ENCODE peak calls at places on chromosomes 7 and 10, in six cellular contexts. One of them, this sample, is unnamed.

GRCh38 chr7:6392712-6393666 is 54.8 kb downstream of the DAGLB start:
- DNase-seq in trophoblast cell: peak
- DNase-seq in H1: no peak
- DNase-seq in H9: no peak
- DNase-seq in IMR-90: peak
- DNase-seq in neuronal stem cell: no peak
- DNase-seq in this sample: peak

GRCh38 chr7:32479574-32480200 is 10.5 kb downstream of the LSM5 start:
- DNase-seq in H1: no peak
- DNase-seq in trophoblast cell: peak
- DNase-seq in neuronal stem cell: no peak
- DNase-seq in H9: no peak
- DNase-seq in IMR-90: peak
- DNase-seq in this sample: peak

GRCh38 chr7:128122577-128123290 is 91.5 kb upstream of the LRRC4 start:
- DNase-seq in IMR-90: no peak
- DNase-seq in neuronal stem cell: no peak
- DNase-seq in trophoblast cell: peak
- DNase-seq in H1: no peak
- DNase-seq in H9: no peak
- DNase-seq in this sample: no peak

GRCh38 chr10:132293416-132294195 is 14.1 kb downstream of the STK32C start:
- DNase-seq in trophoblast cell: no peak
- DNase-seq in IMR-90: no peak
- DNase-seq in neuronal stem cell: no peak
- DNase-seq in H9: no peak
- DNase-seq in H1: no peak
- DNase-seq in this sample: no peak

GRCh38 chr10:4121531-4122380 is 336.7 kb upstream of the KLF6 start:
- DNase-seq in H1: no peak
- DNase-seq in trophoblast cell: peak
- DNase-seq in IMR-90: no peak
- DNase-seq in H9: no peak
- DNase-seq in neuronal stem cell: no peak
- DNase-seq in this sample: peak

GRCh38 chr7:127598318-127598717 is 4.8 kb downstream of the FSCN3 start:
- DNase-seq in H1: no peak
- DNase-seq in trophoblast cell: peak
- DNase-seq in IMR-90: no peak
- DNase-seq in neuronal stem cell: no peak
- DNase-seq in H9: peak
- DNase-seq in this sample: no peak

GRCh38 chr10:124016795-124017375 is 76.5 kb downstream of the CHST15 start:
- DNase-seq in IMR-90: no peak
- DNase-seq in H1: no peak
- DNase-seq in H9: no peak
- DNase-seq in trophoblast cell: peak
- DNase-seq in neuronal stem cell: no peak
- DNase-seq in this sample: no peak

GRCh38 chr10:132349766-132350165 is 17.8 kb downstream of the LRRC27 start:
- DNase-seq in H9: no peak
- DNase-seq in neuronal stem cell: no peak
- DNase-seq in IMR-90: no peak
- DNase-seq in H1: no peak
- DNase-seq in trophoblast cell: no peak
- DNase-seq in this sample: no peak

GRCh38 chr10:24858244-24858907 is 94.0 kb downstream of the PRTFDC1 start:
- DNase-seq in neuronal stem cell: no peak
- DNase-seq in H1: no peak
- DNase-seq in IMR-90: peak
- DNase-seq in H9: no peak
- DNase-seq in trophoblast cell: peak
- DNase-seq in this sample: peak

GRCh38 chr10:103936022-103936421 is 18.0 kb upstream of the STN1 start:
- DNase-seq in trophoblast cell: no peak
- DNase-seq in IMR-90: no peak
- DNase-seq in neuronal stem cell: no peak
- DNase-seq in H1: no peak
- DNase-seq in H9: no peak
- DNase-seq in this sample: no peak

GRCh38 chr10:96073722-96074121 is 30.3 kb downstream of the CCNJ start:
- DNase-seq in trophoblast cell: peak
- DNase-seq in IMR-90: peak
- DNase-seq in H9: no peak
- DNase-seq in neuronal stem cell: no peak
- DNase-seq in H1: no peak
- DNase-seq in this sample: peak

GRCh38 chr7:31129067-31129466 is 77.0 kb downstream of the ADCYAP1R1 start:
- DNase-seq in H1: no peak
- DNase-seq in neuronal stem cell: no peak
- DNase-seq in trophoblast cell: no peak
- DNase-seq in IMR-90: no peak
- DNase-seq in H9: no peak
- DNase-seq in this sample: no peak

GRCh38 chr7:120014920-120015465 is 258.0 kb upstream of the KCND2 start:
- DNase-seq in H1: no peak
- DNase-seq in H9: no peak
- DNase-seq in IMR-90: no peak
- DNase-seq in trophoblast cell: no peak
- DNase-seq in neuronal stem cell: peak
- DNase-seq in this sample: no peak

GRCh38 chr7:73829921-73830617 is 727 bp upstream of the CLDN4 start:
- DNase-seq in neuronal stem cell: no peak
- DNase-seq in trophoblast cell: peak
- DNase-seq in H1: no peak
- DNase-seq in H9: no peak
- DNase-seq in IMR-90: no peak
- DNase-seq in this sample: no peak

GRCh38 chr10:132634947-132635271 is 97.3 kb downstream of the INPP5A start:
- DNase-seq in H9: no peak
- DNase-seq in neuronal stem cell: no peak
- DNase-seq in IMR-90: no peak
- DNase-seq in H1: no peak
- DNase-seq in trophoblast cell: no peak
- DNase-seq in this sample: no peak

GRCh38 chr7:5606235-5606634 is 175.2 kb downstream of the RNF216 start:
- DNase-seq in IMR-90: no peak
- DNase-seq in H1: no peak
- DNase-seq in neuronal stem cell: no peak
- DNase-seq in trophoblast cell: no peak
- DNase-seq in H9: no peak
- DNase-seq in this sample: no peak

GRCh38 chr10:50653142-50653541 is 29.4 kb upstream of the SGMS1 start:
- DNase-seq in H1: no peak
- DNase-seq in H9: no peak
- DNase-seq in trophoblast cell: peak
- DNase-seq in IMR-90: peak
- DNase-seq in neuronal stem cell: no peak
- DNase-seq in this sample: peak

GRCh38 chr7:139683137-139683871 is 94.5 kb downstream of the HIPK2 start:
- DNase-seq in trophoblast cell: peak
- DNase-seq in IMR-90: peak
- DNase-seq in neuronal stem cell: no peak
- DNase-seq in H1: no peak
- DNase-seq in H9: no peak
- DNase-seq in this sample: peak

GRCh38 chr10:128525936-128526335 is 399.7 kb upstream of the MKI67 start:
- DNase-seq in H1: no peak
- DNase-seq in neuronal stem cell: no peak
- DNase-seq in H9: no peak
- DNase-seq in IMR-90: no peak
- DNase-seq in trophoblast cell: no peak
- DNase-seq in this sample: no peak

GRCh38 chr10:3140280-3140679 is 32.3 kb downstream of the PITRM1 start:
- DNase-seq in neuronal stem cell: no peak
- DNase-seq in trophoblast cell: no peak
- DNase-seq in H1: no peak
- DNase-seq in IMR-90: no peak
- DNase-seq in H9: no peak
- DNase-seq in this sample: no peak

GRCh38 chr7:1737523-1737922 is 67.4 kb downstream of the ELFN1 start:
- DNase-seq in neuronal stem cell: no peak
- DNase-seq in IMR-90: no peak
- DNase-seq in trophoblast cell: no peak
- DNase-seq in H9: no peak
- DNase-seq in H1: no peak
- DNase-seq in this sample: no peak

GRCh38 chr7:31074403-31074802 is 22.3 kb downstream of the ADCYAP1R1 start:
- DNase-seq in IMR-90: no peak
- DNase-seq in H1: no peak
- DNase-seq in trophoblast cell: no peak
- DNase-seq in H9: no peak
- DNase-seq in neuronal stem cell: no peak
- DNase-seq in this sample: no peak

GRCh38 chr7:128322040-128322643 is 21.6 kb downstream of the RBM28 start:
- DNase-seq in neuronal stem cell: no peak
- DNase-seq in trophoblast cell: peak
- DNase-seq in H1: no peak
- DNase-seq in H9: no peak
- DNase-seq in IMR-90: peak
- DNase-seq in this sample: peak

GRCh38 chr10:86944471-86944870 is 12.9 kb downstream of the MMRN2 start:
- DNase-seq in IMR-90: peak
- DNase-seq in H9: peak
- DNase-seq in trophoblast cell: peak
- DNase-seq in neuronal stem cell: no peak
- DNase-seq in H1: no peak
- DNase-seq in this sample: no peak

GRCh38 chr7:138907849-138908248 is 73.3 kb downstream of the KIAA1549 start:
- DNase-seq in IMR-90: no peak
- DNase-seq in neuronal stem cell: no peak
- DNase-seq in H1: no peak
- DNase-seq in H9: no peak
- DNase-seq in trophoblast cell: no peak
- DNase-seq in this sample: no peak

GRCh38 chr10:3745582-3745981 is 39.4 kb downstream of the KLF6 start:
- DNase-seq in H1: no peak
- DNase-seq in neuronal stem cell: no peak
- DNase-seq in IMR-90: no peak
- DNase-seq in trophoblast cell: no peak
- DNase-seq in H9: no peak
- DNase-seq in this sample: no peak

GRCh38 chr7:13920053-13920697 is 69.3 kb downstream of the ETV1 start:
- DNase-seq in trophoblast cell: peak
- DNase-seq in IMR-90: peak
- DNase-seq in H9: no peak
- DNase-seq in neuronal stem cell: peak
- DNase-seq in H1: peak
- DNase-seq in this sample: peak

GRCh38 chr10:6953131-6953834 is 373.2 kb upstream of the PRKCQ start:
- DNase-seq in neuronal stem cell: no peak
- DNase-seq in IMR-90: peak
- DNase-seq in H1: no peak
- DNase-seq in trophoblast cell: no peak
- DNase-seq in H9: no peak
- DNase-seq in this sample: peak

GRCh38 chr7:12601302-12601869 is 30.9 kb downstream of the SCIN start:
- DNase-seq in H9: no peak
- DNase-seq in H1: no peak
- DNase-seq in IMR-90: no peak
- DNase-seq in neuronal stem cell: no peak
- DNase-seq in trophoblast cell: no peak
- DNase-seq in this sample: no peak

GRCh38 chr10:103544657-103545310 is 51.3 kb downstream of the NEURL1 start:
- DNase-seq in H1: no peak
- DNase-seq in H9: peak
- DNase-seq in IMR-90: no peak
- DNase-seq in trophoblast cell: no peak
- DNase-seq in neuronal stem cell: no peak
- DNase-seq in this sample: no peak

GRCh38 chr10:79981673-79982485 is 33.0 kb upstream of the SFTPD start:
- DNase-seq in H9: peak
- DNase-seq in neuronal stem cell: peak
- DNase-seq in IMR-90: peak
- DNase-seq in H1: peak
- DNase-seq in trophoblast cell: peak
- DNase-seq in this sample: peak

GRCh38 chr10:113108180-113108835 is 158.3 kb downstream of the TCF7L2 start:
- DNase-seq in trophoblast cell: peak
- DNase-seq in H1: peak
- DNase-seq in neuronal stem cell: peak
- DNase-seq in IMR-90: no peak
- DNase-seq in H9: peak
- DNase-seq in this sample: no peak

GRCh38 chr7:102310414-102310815 is 23.7 kb downstream of the SH2B2 start:
- DNase-seq in IMR-90: no peak
- DNase-seq in trophoblast cell: no peak
- DNase-seq in neuronal stem cell: no peak
- DNase-seq in H1: no peak
- DNase-seq in H9: no peak
- DNase-seq in this sample: no peak

GRCh38 chr7:130500463-130500862 is 8.6 kb downstream of the MEST start:
- DNase-seq in H9: no peak
- DNase-seq in trophoblast cell: no peak
- DNase-seq in H1: no peak
- DNase-seq in neuronal stem cell: no peak
- DNase-seq in IMR-90: no peak
- DNase-seq in this sample: no peak
- H3K14ac ChIP-seq in H9: no peak
- H3K14ac ChIP-seq in trophoblast cell: no peak
- H3K14ac ChIP-seq in H1: no peak
- H3K14ac ChIP-seq in neuronal stem cell: no peak
- H3K14ac ChIP-seq in IMR-90: no peak
- H3K14ac ChIP-seq in this sample: no peak

GRCh38 chr10:70834448-70835151 is 18.9 kb downstream of the SGPL1 start:
- DNase-seq in trophoblast cell: no peak
- DNase-seq in neuronal stem cell: no peak
- DNase-seq in H9: no peak
- DNase-seq in H1: no peak
- DNase-seq in IMR-90: no peak
- DNase-seq in this sample: no peak
- H3K4ac ChIP-seq in trophoblast cell: no peak
- H3K4ac ChIP-seq in neuronal stem cell: no peak
- H3K4ac ChIP-seq in H9: no peak
- H3K4ac ChIP-seq in H1: no peak
- H3K4ac ChIP-seq in IMR-90: peak
- H3K4ac ChIP-seq in this sample: no peak

DNA sequence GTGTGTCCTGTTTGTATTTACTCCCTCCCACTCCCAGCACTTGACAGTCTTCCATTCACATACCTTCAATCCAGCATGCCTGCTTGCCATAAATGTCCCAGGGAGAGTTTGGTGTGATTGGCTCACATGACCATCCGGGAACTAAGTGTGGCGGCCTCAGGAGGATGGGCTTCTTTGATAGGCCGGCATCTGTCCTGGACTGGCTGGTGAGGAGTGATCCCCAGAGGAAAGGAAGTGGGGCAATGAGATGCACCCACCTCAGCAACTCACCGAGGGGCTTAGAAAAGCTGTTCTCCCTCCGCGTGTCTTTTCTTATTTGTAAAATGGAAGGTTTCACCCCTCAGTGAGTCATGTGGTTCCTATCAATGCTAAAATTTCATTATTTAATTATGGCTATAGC is 14.9 kb upstream of the EBF3 start:
- DNase-seq in IMR-90: no peak
- DNase-seq in trophoblast cell: no peak
- DNase-seq in H9: no peak
- DNase-seq in H1: no peak
- DNase-seq in neuronal stem cell: no peak
- DNase-seq in this sample: no peak
- H3K14ac ChIP-seq in IMR-90: no peak
- H3K14ac ChIP-seq in trophoblast cell: no peak
- H3K14ac ChIP-seq in H9: no peak
- H3K14ac ChIP-seq in H1: no peak
- H3K14ac ChIP-seq in neuronal stem cell: no peak
- H3K14ac ChIP-seq in this sample: no peak

GRCh38 chr7:47536705-47537611 is 45.0 kb downstream of the TNS3 start:
- DNase-seq in trophoblast cell: peak
- DNase-seq in IMR-90: peak
- DNase-seq in neuronal stem cell: peak
- DNase-seq in H9: peak
- DNase-seq in H1: no peak
- DNase-seq in this sample: peak
- H3K4ac ChIP-seq in trophoblast cell: peak
- H3K4ac ChIP-seq in IMR-90: peak
- H3K4ac ChIP-seq in neuronal stem cell: peak
- H3K4ac ChIP-seq in H9: no peak
- H3K4ac ChIP-seq in H1: peak
- H3K4ac ChIP-seq in this sample: peak